ENCODE peak calls at places on chromosome 7, in seven cellular contexts. One of them, this sample, is unnamed.

GRCh38 chr7:12990440-12990839 is 303.0 kb downstream of the ARL4A start:
- DNase-seq in lower lobe of right lung: no peak
- DNase-seq in astrocyte of the spinal cord: no peak
- DNase-seq in K562: no peak
- DNase-seq in DND-41: no peak
- DNase-seq in endodermal cell: no peak
- DNase-seq in IMR-90: no peak
- DNase-seq in this sample: no peak

GRCh38 chr7:68866136-68866535 is 732.1 kb upstream of the AUTS2 start:
- DNase-seq in lower lobe of right lung: no peak
- DNase-seq in astrocyte of the spinal cord: no peak
- DNase-seq in K562: no peak
- DNase-seq in DND-41: no peak
- DNase-seq in endodermal cell: peak
- DNase-seq in IMR-90: no peak
- DNase-seq in this sample: no peak

GRCh38 chr7:155543011-155543881 is 3.1 kb downstream of the CNPY1 start:
- DNase-seq in lower lobe of right lung: no peak
- DNase-seq in astrocyte of the spinal cord: no peak
- DNase-seq in K562: no peak
- DNase-seq in DND-41: no peak
- DNase-seq in endodermal cell: peak
- DNase-seq in IMR-90: peak
- DNase-seq in this sample: no peak

GRCh38 chr7:56537952-56538351 is 421.7 kb upstream of the NUPR2 start:
- DNase-seq in lower lobe of right lung: no peak
- DNase-seq in astrocyte of the spinal cord: no peak
- DNase-seq in K562: no peak
- DNase-seq in DND-41: no peak
- DNase-seq in endodermal cell: no peak
- DNase-seq in IMR-90: no peak
- DNase-seq in this sample: no peak

GRCh38 chr7:104960741-104961479 is 53.1 kb upstream of the KMT2E start:
- DNase-seq in lower lobe of right lung: peak
- DNase-seq in astrocyte of the spinal cord: no peak
- DNase-seq in K562: no peak
- DNase-seq in DND-41: no peak
- DNase-seq in endodermal cell: no peak
- DNase-seq in IMR-90: no peak
- DNase-seq in this sample: no peak

GRCh38 chr7:28855538-28856217 is 102.5 kb downstream of the TRIL start:
- DNase-seq in lower lobe of right lung: no peak
- DNase-seq in astrocyte of the spinal cord: peak
- DNase-seq in K562: no peak
- DNase-seq in DND-41: no peak
- DNase-seq in endodermal cell: no peak
- DNase-seq in IMR-90: peak
- DNase-seq in this sample: peak

GRCh38 chr7:25496394-25497103 is 268.3 kb upstream of the NPVF start:
- DNase-seq in lower lobe of right lung: no peak
- DNase-seq in astrocyte of the spinal cord: no peak
- DNase-seq in K562: no peak
- DNase-seq in DND-41: no peak
- DNase-seq in endodermal cell: no peak
- DNase-seq in IMR-90: no peak
- DNase-seq in this sample: no peak

GRCh38 chr7:27179503-27180430 is 5.3 kb downstream of the HOXA11 start:
- DNase-seq in lower lobe of right lung: peak
- DNase-seq in astrocyte of the spinal cord: peak
- DNase-seq in K562: peak
- DNase-seq in DND-41: no peak
- DNase-seq in endodermal cell: peak
- DNase-seq in IMR-90: peak
- DNase-seq in this sample: no peak

GRCh38 chr7:17058568-17058967 is 176.8 kb upstream of the AGR3 start:
- DNase-seq in lower lobe of right lung: no peak
- DNase-seq in astrocyte of the spinal cord: peak
- DNase-seq in K562: no peak
- DNase-seq in DND-41: no peak
- DNase-seq in endodermal cell: no peak
- DNase-seq in IMR-90: peak
- DNase-seq in this sample: no peak

GRCh38 chr7:99362801-99363200 is 11.7 kb upstream of the ARPC1B start:
- DNase-seq in lower lobe of right lung: no peak
- DNase-seq in astrocyte of the spinal cord: peak
- DNase-seq in K562: no peak
- DNase-seq in DND-41: no peak
- DNase-seq in endodermal cell: no peak
- DNase-seq in IMR-90: peak
- DNase-seq in this sample: peak

GRCh38 chr7:115827305-115828045 is 203.1 kb downstream of the TFEC start:
- DNase-seq in lower lobe of right lung: no peak
- DNase-seq in astrocyte of the spinal cord: no peak
- DNase-seq in K562: no peak
- DNase-seq in DND-41: no peak
- DNase-seq in endodermal cell: no peak
- DNase-seq in IMR-90: no peak
- DNase-seq in this sample: no peak

GRCh38 chr7:5495581-5496375 is 72.1 kb upstream of the TNRC18 start:
- DNase-seq in lower lobe of right lung: no peak
- DNase-seq in astrocyte of the spinal cord: no peak
- DNase-seq in K562: no peak
- DNase-seq in DND-41: no peak
- DNase-seq in endodermal cell: peak
- DNase-seq in IMR-90: no peak
- DNase-seq in this sample: no peak

GRCh38 chr7:112286294-112287086 is 80.0 kb downstream of the ZNF277 start:
- DNase-seq in lower lobe of right lung: no peak
- DNase-seq in astrocyte of the spinal cord: no peak
- DNase-seq in K562: no peak
- DNase-seq in DND-41: no peak
- DNase-seq in endodermal cell: no peak
- DNase-seq in IMR-90: no peak
- DNase-seq in this sample: no peak

GRCh38 chr7:134574322-134574721 is 25.4 kb downstream of the AKR1B15 start:
- DNase-seq in lower lobe of right lung: no peak
- DNase-seq in astrocyte of the spinal cord: no peak
- DNase-seq in K562: no peak
- DNase-seq in DND-41: no peak
- DNase-seq in endodermal cell: no peak
- DNase-seq in IMR-90: no peak
- DNase-seq in this sample: no peak

GRCh38 chr7:157176771-157177170 is 38.0 kb downstream of the UBE3C start:
- DNase-seq in lower lobe of right lung: no peak
- DNase-seq in astrocyte of the spinal cord: peak
- DNase-seq in K562: no peak
- DNase-seq in DND-41: no peak
- DNase-seq in endodermal cell: no peak
- DNase-seq in IMR-90: no peak
- DNase-seq in this sample: no peak

GRCh38 chr7:19145429-19146201 is 394 bp upstream of the FERD3L start:
- DNase-seq in lower lobe of right lung: no peak
- DNase-seq in astrocyte of the spinal cord: no peak
- DNase-seq in K562: no peak
- DNase-seq in DND-41: no peak
- DNase-seq in endodermal cell: peak
- DNase-seq in IMR-90: no peak
- DNase-seq in this sample: no peak

GRCh38 chr7:151899513-151900360 is 22.8 kb upstream of the PRKAG2 start:
- DNase-seq in lower lobe of right lung: no peak
- DNase-seq in astrocyte of the spinal cord: no peak
- DNase-seq in K562: no peak
- DNase-seq in DND-41: no peak
- DNase-seq in endodermal cell: no peak
- DNase-seq in IMR-90: no peak
- DNase-seq in this sample: no peak

GRCh38 chr7:17299477-17299991 is 1.1 kb downstream of the AHR start:
- DNase-seq in lower lobe of right lung: no peak
- DNase-seq in astrocyte of the spinal cord: peak
- DNase-seq in K562: no peak
- DNase-seq in DND-41: no peak
- DNase-seq in endodermal cell: peak
- DNase-seq in IMR-90: peak
- DNase-seq in this sample: no peak

GRCh38 chr7:43071604-43072003 is 40.8 kb upstream of the HECW1 start:
- DNase-seq in lower lobe of right lung: no peak
- DNase-seq in astrocyte of the spinal cord: no peak
- DNase-seq in K562: peak
- DNase-seq in DND-41: peak
- DNase-seq in endodermal cell: peak
- DNase-seq in IMR-90: peak
- DNase-seq in this sample: no peak
- TF ChIP-seq CTCF in lower lobe of right lung: peak
- TF ChIP-seq CTCF in astrocyte of the spinal cord: peak
- TF ChIP-seq CTCF in K562: peak
- TF ChIP-seq CTCF in DND-41: peak
- TF ChIP-seq CTCF in endodermal cell: peak
- TF ChIP-seq CTCF in IMR-90: peak
- TF ChIP-seq CTCF in this sample: peak

GRCh38 chr7:46707973-46708372 is 786.9 kb upstream of the IGFBP3 start:
- DNase-seq in lower lobe of right lung: no peak
- DNase-seq in astrocyte of the spinal cord: peak
- DNase-seq in K562: no peak
- DNase-seq in DND-41: no peak
- DNase-seq in endodermal cell: no peak
- DNase-seq in IMR-90: no peak
- DNase-seq in this sample: no peak

GRCh38 chr7:46710927-46711326 is 789.9 kb upstream of the IGFBP3 start:
- DNase-seq in lower lobe of right lung: no peak
- DNase-seq in astrocyte of the spinal cord: no peak
- DNase-seq in K562: no peak
- DNase-seq in DND-41: no peak
- DNase-seq in endodermal cell: no peak
- DNase-seq in IMR-90: no peak
- DNase-seq in this sample: no peak

DNA sequence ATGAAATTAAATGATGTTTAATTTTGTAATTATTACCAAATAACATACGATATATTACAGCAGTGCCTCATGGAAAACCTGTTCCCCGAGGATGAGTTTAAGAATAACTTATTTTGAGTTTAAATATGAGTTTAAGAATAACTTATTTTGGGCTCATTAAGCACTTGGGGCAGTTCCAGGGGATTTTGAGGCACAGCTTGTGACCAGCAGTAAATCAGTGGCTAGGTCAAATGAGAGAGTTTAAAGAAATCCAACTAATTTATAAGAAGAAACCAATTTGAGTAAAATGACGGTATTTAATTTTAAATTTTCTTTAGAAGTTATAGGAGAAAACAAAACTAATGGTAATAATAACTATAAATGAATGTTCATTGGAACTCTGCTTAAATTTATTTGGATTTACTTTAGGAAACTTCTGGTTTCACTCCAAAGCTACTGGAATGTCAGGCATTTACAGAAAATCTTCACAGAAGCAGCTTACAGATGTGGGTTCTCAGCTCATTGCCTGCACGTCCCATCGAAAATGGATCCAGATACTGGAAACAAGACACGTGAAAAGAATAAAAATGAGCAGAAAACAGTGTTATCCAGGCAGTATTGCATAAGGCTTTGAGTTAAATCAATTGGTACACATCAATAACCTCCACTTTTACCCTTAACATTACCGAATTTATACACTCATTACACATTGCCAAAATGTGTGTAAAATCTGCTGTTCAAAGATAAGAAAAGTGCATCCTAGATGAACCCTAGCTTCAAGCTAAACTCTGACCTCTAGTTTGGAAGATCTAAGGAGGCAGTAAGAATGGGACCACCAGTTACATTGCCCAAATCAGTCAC is 784.6 kb upstream of the IGFBP3 start:
- DNase-seq in lower lobe of right lung: no peak
- DNase-seq in astrocyte of the spinal cord: peak
- DNase-seq in K562: no peak
- DNase-seq in DND-41: no peak
- DNase-seq in endodermal cell: no peak
- DNase-seq in IMR-90: peak
- DNase-seq in this sample: peak
- H3K4me3 ChIP-seq in lower lobe of right lung: no peak
- H3K4me3 ChIP-seq in astrocyte of the spinal cord: no peak
- H3K4me3 ChIP-seq in K562: no peak
- H3K4me3 ChIP-seq in DND-41: no peak
- H3K4me3 ChIP-seq in endodermal cell: no peak
- H3K4me3 ChIP-seq in IMR-90: no peak
- H3K4me3 ChIP-seq in this sample: no peak

GRCh38 chr7:143929224-143929920 is 5.7 kb upstream of the OR2F2 start:
- DNase-seq in lower lobe of right lung: no peak
- DNase-seq in astrocyte of the spinal cord: no peak
- DNase-seq in K562: no peak
- DNase-seq in DND-41: no peak
- DNase-seq in endodermal cell: no peak
- DNase-seq in IMR-90: peak
- DNase-seq in this sample: no peak
- TF ChIP-seq CTCF in lower lobe of right lung: no peak
- TF ChIP-seq CTCF in astrocyte of the spinal cord: no peak
- TF ChIP-seq CTCF in K562: no peak
- TF ChIP-seq CTCF in DND-41: no peak
- TF ChIP-seq CTCF in endodermal cell: no peak
- TF ChIP-seq CTCF in IMR-90: no peak
- TF ChIP-seq CTCF in this sample: no peak

GRCh38 chr7:101154693-101155102 is 422 bp downstream of the AP1S1 start:
- DNase-seq in lower lobe of right lung: no peak
- DNase-seq in astrocyte of the spinal cord: no peak
- DNase-seq in K562: no peak
- DNase-seq in DND-41: no peak
- DNase-seq in endodermal cell: no peak
- DNase-seq in IMR-90: no peak
- DNase-seq in this sample: no peak

GRCh38 chr7:101156866-101157589 is 2.8 kb downstream of the AP1S1 start:
- DNase-seq in lower lobe of right lung: no peak
- DNase-seq in astrocyte of the spinal cord: no peak
- DNase-seq in K562: no peak
- DNase-seq in DND-41: no peak
- DNase-seq in endodermal cell: peak
- DNase-seq in IMR-90: no peak
- DNase-seq in this sample: no peak

GRCh38 chr7:101155303-101155702 is 1.0 kb downstream of the AP1S1 start:
- DNase-seq in lower lobe of right lung: no peak
- DNase-seq in astrocyte of the spinal cord: no peak
- DNase-seq in K562: no peak
- DNase-seq in DND-41: no peak
- DNase-seq in endodermal cell: peak
- DNase-seq in IMR-90: no peak
- DNase-seq in this sample: no peak

GRCh38 chr7:101153969-101154692 is at the start of gene AP1S1:
- DNase-seq in lower lobe of right lung: peak
- DNase-seq in astrocyte of the spinal cord: peak
- DNase-seq in K562: peak
- DNase-seq in DND-41: peak
- DNase-seq in endodermal cell: peak
- DNase-seq in IMR-90: peak
- DNase-seq in this sample: peak

DNA sequence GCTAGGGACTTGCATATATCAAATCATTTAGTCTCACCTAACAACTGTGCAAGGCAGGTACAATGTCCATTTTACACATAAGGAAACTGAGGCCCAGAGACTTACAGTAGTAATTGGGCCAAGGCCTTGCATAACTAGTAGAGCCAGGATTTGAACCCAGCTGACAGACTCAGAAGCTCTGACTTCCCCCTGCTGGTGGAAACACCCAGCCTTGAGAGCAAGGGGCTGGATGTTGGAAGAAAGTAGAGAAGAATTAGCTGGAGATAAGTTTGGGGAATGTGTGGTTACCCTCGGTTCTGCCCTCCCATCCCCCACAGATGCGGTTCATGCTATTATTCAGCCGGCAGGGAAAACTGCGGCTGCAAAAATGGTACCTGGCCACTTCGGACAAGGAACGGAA is 2.0 kb downstream of the AP1S1 start:
- DNase-seq in lower lobe of right lung: no peak
- DNase-seq in astrocyte of the spinal cord: no peak
- DNase-seq in K562: no peak
- DNase-seq in DND-41: no peak
- DNase-seq in endodermal cell: peak
- DNase-seq in IMR-90: no peak
- DNase-seq in this sample: no peak
- H3K4me3 ChIP-seq in lower lobe of right lung: no peak
- H3K4me3 ChIP-seq in astrocyte of the spinal cord: no peak
- H3K4me3 ChIP-seq in K562: no peak
- H3K4me3 ChIP-seq in DND-41: no peak
- H3K4me3 ChIP-seq in endodermal cell: no peak
- H3K4me3 ChIP-seq in IMR-90: no peak
- H3K4me3 ChIP-seq in this sample: no peak

This sample was measured in HFF-Myc.